ENCODE peak calls at places on chromosomes 11 and 22, in eight cellular contexts. R is MV-4-11; U is CMK; D is adipocyte; J is nephron progenitor cell; K is stimulated activated CD4-positive, alpha-beta T cell treated with anti-CD3 and anti-CD28 coated beads, Interleukin-2, amount 100 ng/mL, for 24 hours; S is HFFc6; A is SK-N-SH. Z is an unnamed sample.

GRCh38 chr22:42286205-42286604 is 15.8 kb upstream of the TCF20 start:
- DNase-seq in R (peak; percentile 51), U (no peak), D (no peak), J (no peak), K (no peak), S (no peak), A (no peak), Z (no peak)

GRCh38 chr22:48618326-48618725 is 1209.3 kb downstream of the BRD1 start:
- DNase-seq in R (no peak), U (no peak), D (no peak), J (no peak), K (no peak), S (no peak), A (no peak), Z (no peak)

GRCh38 chr11:34053161-34053686 is 1.7 kb downstream of the CAPRIN1 start:
- DNase-seq in R (peak; percentile 66), U (no peak), D (peak; percentile 93), J (peak; percentile 66), K (peak; percentile 81), S (peak; percentile 61), A (peak; percentile 74), Z (peak; percentile 80)

GRCh38 chr22:20183823-20184222 is 33.0 kb upstream of the CCDC188 start:
- DNase-seq in R (no peak), U (no peak), D (no peak), J (no peak), K (no peak), S (no peak), A (no peak), Z (no peak)

GRCh38 chr22:36839356-36840073 is 21.3 kb upstream of the NCF4 start:
- DNase-seq in R (no peak), U (no peak), D (no peak), J (no peak), K (no peak), S (no peak), A (no peak), Z (no peak)

GRCh38 chr11:134559617-134559992 is 147.6 kb upstream of the B3GAT1 start:
- DNase-seq in R (peak; percentile 75), U (no peak), D (no peak), J (no peak), K (no peak), S (no peak), A (peak; percentile 59), Z (no peak)

GRCh38 chr22:19819209-19819910 is 35.3 kb downstream of the GNB1L start:
- DNase-seq in R (no peak), U (no peak), D (no peak), J (no peak), K (no peak), S (no peak), A (no peak), Z (no peak)

GRCh38 chr11:134624166-134624920 is 212.3 kb upstream of the B3GAT1 start:
- DNase-seq in R (no peak), U (no peak), D (no peak), J (no peak), K (no peak), S (no peak), A (no peak), Z (no peak)

GRCh38 chr11:199782-200181 is 6.9 kb downstream of the SCGB1C1 start:
- DNase-seq in R (no peak), U (no peak), D (no peak), J (no peak), K (no peak), S (no peak), A (no peak), Z (no peak)

GRCh38 chr22:50118557-50119168 is 28.9 kb downstream of the MOV10L1 start:
- DNase-seq in R (peak; percentile 57), U (peak; percentile 89), D (peak; percentile 61), J (no peak), K (no peak), S (peak; percentile 80), A (no peak), Z (peak; percentile 98)

GRCh38 chr11:102036757-102037156 is 10.5 kb upstream of the CFAP300 start:
- DNase-seq in R (no peak), U (no peak), D (no peak), J (no peak), K (no peak), S (no peak), A (no peak), Z (no peak)

GRCh38 chr11:70090989-70091388 is 12.9 kb downstream of the ANO1 start:
- DNase-seq in R (no peak), U (no peak), D (peak; percentile 30), J (no peak), K (no peak), S (no peak), A (no peak), Z (no peak)

GRCh38 chr11:67071420-67072284 is 15.0 kb downstream of the RHOD start:
- DNase-seq in R (peak; percentile 37), U (peak; percentile 45), D (peak; percentile 58), J (peak; percentile 82), K (peak; percentile 85), S (no peak), A (peak; percentile 93), Z (peak; percentile 69)

GRCh38 chr11:1929621-1930447 is 10.3 kb downstream of the TNNT3 start:
- DNase-seq in R (no peak), U (no peak), D (no peak), J (no peak), K (no peak), S (no peak), A (no peak), Z (no peak)

GRCh38 chr22:43081968-43082367 is 7.2 kb downstream of the TTLL1 start:
- DNase-seq in R (no peak), U (no peak), D (no peak), J (no peak), K (no peak), S (no peak), A (no peak), Z (no peak)

GRCh38 chr11:65609236-65609635 is 4.8 kb downstream of the MAP3K11 start:
- DNase-seq in R (no peak), U (no peak), D (no peak), J (no peak), K (no peak), S (no peak), A (no peak), Z (no peak)

GRCh38 chr11:35141034-35141433 is 2.1 kb downstream of the CD44 start:
- DNase-seq in R (no peak), U (no peak), D (peak; percentile 42), J (no peak), K (no peak), S (no peak), A (no peak), Z (no peak)

GRCh38 chr11:30811226-30811625 is 225.1 kb upstream of the MPPED2 start:
- DNase-seq in R (no peak), U (peak; percentile 17), D (no peak), J (no peak), K (no peak), S (no peak), A (no peak), Z (no peak)

GRCh38 chr22:28942801-28943500 is 59.6 kb downstream of the ZNRF3 start:
- DNase-seq in R (no peak), U (no peak), D (no peak), J (peak; percentile 57), K (no peak), S (no peak), A (no peak), Z (no peak)